ENCODE peak calls at places on chromosomes 5 and 9, in six cellular contexts. I, M, Q, R, G and T are unnamed samples.

GRCh38 chr5:67957374-67957773 is 258.2 kb upstream of the PIK3R1 start:
- DNase-seq in Q (no peak), R (no peak), G (no peak), I (no peak), M (no peak), T (no peak)

GRCh38 chr5:159310492-159310891 is 19.8 kb downstream of the IL12B start:
- DNase-seq in Q (peak; percentile 78), M (no peak), G (no peak), I (no peak), R (no peak), T (no peak)

GRCh38 chr9:38229830-38230155 is 160.8 kb upstream of the SHB start:
- DNase-seq in Q (no peak), G (no peak), R (no peak), I (no peak), M (no peak), T (no peak)

GRCh38 chr9:133057006-133057405 is 4.8 kb upstream of the CEL start:
- DNase-seq in I (no peak), R (no peak), M (no peak), G (no peak), Q (no peak), T (no peak)

GRCh38 chr9:121725008-121725795 is 73.8 kb downstream of the DAB2IP start:
- DNase-seq in Q (no peak), R (peak; percentile 99), M (peak; percentile 96), G (no peak), I (no peak), T (peak; percentile 99)

GRCh38 chr5:40680741-40681350 is 1.1 kb downstream of the PTGER4 start:
- DNase-seq in M (no peak), R (peak; percentile 41), G (no peak), Q (peak; percentile 42), I (peak; percentile 45), T (no peak)

GRCh38 chr9:115855458-115856133 is 298.0 kb upstream of the PAPPA start:
- DNase-seq in I (no peak), M (no peak), Q (peak; percentile 79), G (no peak), R (no peak), T (no peak)

GRCh38 chr5:143002459-143003327 is 232.5 kb downstream of the ARHGAP26 start:
- DNase-seq in G (no peak), Q (peak; percentile 68), M (no peak), I (peak; percentile 48), R (no peak), T (peak; percentile 78)

GRCh38 chr5:180817847-180818246 is 15.2 kb upstream of the MGAT1 start:
- DNase-seq in R (no peak), Q (no peak), I (no peak), M (no peak), G (no peak), T (no peak)

GRCh38 chr5:101626572-101626971 is 669.5 kb downstream of the SLCO4C1 start:
- DNase-seq in M (no peak), I (no peak), R (no peak), Q (peak; percentile 56), G (no peak), T (no peak)
- H3K4me3 ChIP-seq in M (no peak overlapping the region), I (no peak overlapping the region), R (no peak overlapping the region), Q (peak overlapping the region; percentile 19), G (no peak overlapping the region), T (no peak overlapping the region)

DNA sequence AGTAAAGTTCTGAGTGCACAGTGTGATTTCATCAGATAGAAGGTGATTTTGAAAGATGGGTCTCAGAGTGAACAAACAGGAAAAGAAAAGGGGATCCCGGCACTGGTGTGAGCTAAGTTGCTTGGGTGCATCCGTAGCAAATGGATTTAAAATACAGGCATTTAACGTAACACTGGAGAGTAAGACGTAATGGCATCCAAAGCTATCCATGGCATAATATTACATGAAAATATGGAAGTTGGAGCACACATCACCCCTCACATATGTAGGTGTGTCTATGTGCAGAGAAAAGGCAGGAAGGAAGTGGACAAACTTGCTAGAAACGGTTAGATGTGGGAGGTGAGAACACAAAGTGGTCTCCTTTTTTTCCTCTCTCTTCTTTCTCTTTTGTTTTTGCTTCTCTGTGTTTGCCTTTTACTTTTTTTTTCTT is 38.2 kb upstream of the SEMA4D start:
- DNase-seq in M (no peak), Q (no peak), I (no peak), R (no peak), G (no peak), T (no peak)
- H3K4me3 ChIP-seq in M (no peak overlapping the region), Q (no peak overlapping the region), I (peak overlapping the region; percentile 18), R (no peak overlapping the region), G (no peak overlapping the region), T (no peak overlapping the region)

GRCh38 chr5:56910123-56910951 is 941 bp downstream of the SETD9 start:
- DNase-seq in M (peak; percentile 53), G (no peak), R (peak; percentile 63), Q (peak; percentile 65), I (peak; percentile 21), T (no peak)
- H3K4me3 ChIP-seq in M (peak overlapping the region; percentile 77), G (peak overlapping the region; percentile 60), R (peak overlapping the region; percentile 73), Q (peak overlapping the region; percentile 75), I (peak overlapping the region; percentile 77), T (peak overlapping the region; percentile 63)

DNA sequence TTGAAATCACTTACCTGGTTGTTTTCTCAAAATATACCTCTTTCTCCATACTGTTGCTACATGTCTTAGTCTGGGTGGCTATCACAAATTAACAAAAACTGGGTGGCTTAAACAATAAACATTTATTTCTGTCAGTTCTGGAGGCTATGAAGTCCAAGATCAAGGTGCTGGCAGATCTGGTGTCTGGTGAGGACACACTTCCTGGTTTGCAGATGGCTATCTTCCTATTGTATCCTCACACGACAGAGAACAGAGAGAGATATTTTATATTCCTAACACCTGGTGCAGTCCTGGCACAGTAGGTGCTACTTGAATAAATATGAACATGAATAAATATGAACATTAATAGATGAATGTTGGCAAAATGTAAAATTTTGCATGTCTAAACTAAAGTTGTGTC is 164.3 kb upstream of the ACOT12 start:
- DNase-seq in I (no peak), G (peak; percentile 54), M (no peak), Q (no peak), R (no peak), T (no peak)
- H3K4me3 ChIP-seq in I (no peak overlapping the region), G (no peak overlapping the region), M (no peak overlapping the region), Q (no peak overlapping the region), R (no peak overlapping the region), T (no peak overlapping the region)

GRCh38 chr9:119004618-119004990 is 364.6 kb downstream of the BRINP1 start:
- DNase-seq in M (peak; percentile 48), R (peak; percentile 86), I (no peak), G (no peak), Q (no peak), T (peak; percentile 61)

GRCh38 chr9:119003218-119003617 is 366.0 kb downstream of the BRINP1 start:
- DNase-seq in M (no peak), Q (no peak), G (no peak), R (no peak), I (no peak), T (peak; percentile 41)

GRCh38 chr9:119009253-119009652 is 360.0 kb downstream of the BRINP1 start:
- DNase-seq in Q (peak; percentile 6), R (no peak), M (no peak), I (no peak), G (no peak), T (no peak)

GRCh38 chr9:119005162-119005561 is 364.1 kb downstream of the BRINP1 start:
- DNase-seq in R (no peak), M (no peak), Q (peak; percentile 68), I (no peak), G (no peak), T (no peak)

GRCh38 chr9:119003882-119004617 is 365.2 kb downstream of the BRINP1 start:
- DNase-seq in M (no peak), G (no peak), I (no peak), R (no peak), Q (no peak), T (no peak)
- H3K4me3 ChIP-seq in M (no peak overlapping the region), G (no peak overlapping the region), I (no peak overlapping the region), R (no peak overlapping the region), Q (no peak overlapping the region), T (no peak overlapping the region)

DNA sequence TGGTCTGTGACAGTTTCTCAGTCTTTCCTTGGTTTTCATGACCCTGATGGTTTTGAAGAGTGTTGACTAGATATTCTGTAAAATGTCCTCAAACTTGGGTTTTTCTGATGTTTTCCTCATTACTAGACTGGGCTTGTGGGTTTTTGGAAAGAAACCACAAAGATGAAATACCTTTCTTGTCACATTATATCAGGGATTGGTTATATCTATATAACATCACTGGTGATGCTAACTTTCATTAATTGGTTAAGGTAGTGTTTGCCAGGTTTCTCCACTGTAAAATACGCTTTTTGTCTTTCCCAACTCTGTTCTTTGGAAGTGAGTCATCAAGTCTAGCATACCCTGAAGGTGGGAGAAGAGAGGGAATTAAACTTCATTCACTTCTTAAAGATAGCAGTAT is 3.3 kb upstream of the IL31RA start:
- DNase-seq in I (no peak), M (no peak), G (no peak), R (no peak), Q (no peak), T (no peak)
- H3K4me3 ChIP-seq in I (no peak overlapping the region), M (no peak overlapping the region), G (no peak overlapping the region), R (no peak overlapping the region), Q (no peak overlapping the region), T (no peak overlapping the region)

DNA sequence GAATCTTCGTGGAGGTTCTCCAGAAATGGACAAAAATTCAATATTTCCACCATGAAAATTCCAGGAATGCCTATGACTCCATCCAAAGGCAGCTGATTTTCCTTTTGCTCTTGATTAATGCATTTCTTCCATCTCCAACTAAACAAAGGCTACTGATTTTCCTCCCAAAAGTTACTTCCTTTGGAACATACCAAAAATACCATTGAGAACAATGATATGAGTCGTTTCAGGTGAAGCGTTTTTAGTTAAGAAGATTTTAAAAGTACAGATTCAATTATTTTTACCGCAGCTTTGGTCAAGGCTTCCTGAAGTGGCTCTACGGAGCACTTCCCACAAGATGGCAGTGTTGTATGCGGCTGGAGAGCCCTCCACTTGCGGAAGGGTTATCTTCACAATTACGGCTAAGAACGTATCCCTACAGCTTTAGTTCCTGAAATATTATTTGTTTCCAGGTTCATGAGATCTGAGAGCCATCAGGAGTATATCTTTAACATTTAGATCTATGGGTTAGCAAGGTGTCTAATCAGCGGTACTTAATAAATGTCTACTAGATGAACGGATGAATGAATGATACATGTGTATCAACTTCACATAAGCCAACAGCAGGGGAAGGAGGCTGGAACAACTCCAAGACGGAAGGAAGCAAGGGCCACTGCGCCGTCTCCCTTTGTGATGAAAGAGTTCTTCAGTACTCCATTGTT is 35.9 kb upstream of the ARSB start:
- DNase-seq in G (peak; percentile 43), R (peak; percentile 42), I (peak; percentile 5), M (peak; percentile 29), Q (peak; percentile 78), T (peak; percentile 33)
- H3K4me3 ChIP-seq in G (no peak overlapping the region), R (no peak overlapping the region), I (no peak overlapping the region), M (peak overlapping the region; percentile 34), Q (no peak overlapping the region), T (no peak overlapping the region)